ENCODE peak calls at places on chromosomes 6 and 20, in five cellular contexts. One of them, this sample, is unnamed.

GRCh38 chr20:59810376-59811187 is 122.9 kb downstream of the SYCP2 start:
- DNase-seq in SJSA1: no peak
- DNase-seq in transverse colon: no peak
- DNase-seq in osteoblast: peak; percentile 50
- DNase-seq in right atrium auricular region: peak; percentile 51
- DNase-seq in this sample: no peak

GRCh38 chr20:11849270-11849920 is 68.3 kb upstream of the BTBD3 start:
- DNase-seq in osteoblast: no peak
- DNase-seq in SJSA1: no peak
- DNase-seq in right atrium auricular region: no peak
- DNase-seq in transverse colon: no peak
- DNase-seq in this sample: no peak

GRCh38 chr20:42901689-42902518 is 287.8 kb downstream of the PTPRT start:
- DNase-seq in osteoblast: no peak
- DNase-seq in right atrium auricular region: no peak
- DNase-seq in transverse colon: no peak
- DNase-seq in SJSA1: no peak
- DNase-seq in this sample: no peak

GRCh38 chr6:41826343-41827043 is 39.0 kb downstream of the TOMM6 start:
- DNase-seq in transverse colon: no peak
- DNase-seq in osteoblast: no peak
- DNase-seq in right atrium auricular region: no peak
- DNase-seq in SJSA1: no peak
- DNase-seq in this sample: no peak

GRCh38 chr20:43508604-43509040 is 1.1 kb downstream of the L3MBTL1 start:
- DNase-seq in SJSA1: no peak
- DNase-seq in transverse colon: no peak
- DNase-seq in osteoblast: no peak
- DNase-seq in right atrium auricular region: no peak
- DNase-seq in this sample: no peak

GRCh38 chr6:29676981-29677601 is 3.9 kb downstream of the ZFP57 start:
- DNase-seq in SJSA1: no peak
- DNase-seq in transverse colon: no peak
- DNase-seq in right atrium auricular region: no peak
- DNase-seq in osteoblast: no peak
- DNase-seq in this sample: no peak

GRCh38 chr6:150183966-150184365 is 41.1 kb downstream of the PPP1R14C start:
- DNase-seq in transverse colon: no peak
- DNase-seq in right atrium auricular region: no peak
- DNase-seq in osteoblast: no peak
- DNase-seq in SJSA1: no peak
- DNase-seq in this sample: no peak

GRCh38 chr6:37555040-37555781 is 55.5 kb upstream of the CCDC167 start:
- DNase-seq in right atrium auricular region: no peak
- DNase-seq in osteoblast: no peak
- DNase-seq in SJSA1: peak; percentile 51
- DNase-seq in transverse colon: no peak
- DNase-seq in this sample: no peak

GRCh38 chr20:29689411-29690225 is 1567.8 kb upstream of the DEFB115 start:
- DNase-seq in right atrium auricular region: no peak
- DNase-seq in SJSA1: no peak
- DNase-seq in transverse colon: no peak
- DNase-seq in osteoblast: peak; percentile 18
- DNase-seq in this sample: no peak

GRCh38 chr20:46119028-46119546 is 973 bp downstream of the CD40 start:
- DNase-seq in osteoblast: no peak
- DNase-seq in right atrium auricular region: no peak
- DNase-seq in transverse colon: no peak
- DNase-seq in SJSA1: no peak
- DNase-seq in this sample: no peak

GRCh38 chr6:64294034-64294433 is 658.4 kb downstream of the PHF3 start:
- DNase-seq in right atrium auricular region: no peak
- DNase-seq in transverse colon: no peak
- DNase-seq in SJSA1: no peak
- DNase-seq in osteoblast: no peak
- DNase-seq in this sample: no peak

GRCh38 chr6:66508433-66508832 is 801.4 kb upstream of the EYS start:
- DNase-seq in transverse colon: no peak
- DNase-seq in SJSA1: no peak
- DNase-seq in right atrium auricular region: no peak
- DNase-seq in osteoblast: no peak
- DNase-seq in this sample: no peak

GRCh38 chr6:168035661-168036616 is 38.5 kb downstream of the KIF25 start:
- DNase-seq in transverse colon: peak; percentile 61
- DNase-seq in SJSA1: peak; percentile 45
- DNase-seq in osteoblast: peak; percentile 67
- DNase-seq in right atrium auricular region: no peak
- DNase-seq in this sample: no peak

GRCh38 chr6:30645989-30646388 is 944 bp upstream of the C6orf136 start:
- DNase-seq in SJSA1: no peak
- DNase-seq in right atrium auricular region: no peak
- DNase-seq in osteoblast: no peak
- DNase-seq in transverse colon: no peak
- DNase-seq in this sample: no peak

GRCh38 chr6:145017516-145017915 is 717.8 kb downstream of the EPM2A start:
- DNase-seq in right atrium auricular region: no peak
- DNase-seq in transverse colon: no peak
- DNase-seq in osteoblast: no peak
- DNase-seq in SJSA1: no peak
- DNase-seq in this sample: no peak

GRCh38 chr6:41587223-41587879 is 41.2 kb downstream of the FOXP4 start:
- DNase-seq in right atrium auricular region: no peak
- DNase-seq in SJSA1: no peak
- DNase-seq in transverse colon: no peak
- DNase-seq in osteoblast: no peak
- DNase-seq in this sample: no peak

GRCh38 chr6:91575032-91575431 is 988.2 kb upstream of the MAP3K7 start:
- DNase-seq in SJSA1: no peak
- DNase-seq in transverse colon: no peak
- DNase-seq in osteoblast: no peak
- DNase-seq in right atrium auricular region: no peak
- DNase-seq in this sample: no peak

GRCh38 chr20:33053291-33054106 is at the start of gene BPIFB3:
- DNase-seq in SJSA1: no peak
- DNase-seq in transverse colon: no peak
- DNase-seq in osteoblast: no peak
- DNase-seq in right atrium auricular region: no peak
- DNase-seq in this sample: no peak

GRCh38 chr20:25006431-25007167 is 14.0 kb upstream of the APMAP start:
- DNase-seq in osteoblast: no peak
- DNase-seq in right atrium auricular region: peak; percentile 44
- DNase-seq in SJSA1: no peak
- DNase-seq in transverse colon: no peak
- DNase-seq in this sample: no peak

GRCh38 chr20:46037036-46037435 is 8.0 kb downstream of the SLC12A5 start:
- DNase-seq in osteoblast: peak; percentile 25
- DNase-seq in transverse colon: no peak
- DNase-seq in SJSA1: no peak
- DNase-seq in right atrium auricular region: no peak
- DNase-seq in this sample: no peak

GRCh38 chr6:145845557-145845956 is 31.0 kb upstream of the FBXO30 start:
- DNase-seq in transverse colon: no peak
- DNase-seq in right atrium auricular region: no peak
- DNase-seq in SJSA1: no peak
- DNase-seq in osteoblast: no peak
- DNase-seq in this sample: no peak

GRCh38 chr6:14819001-14819400 is 426.9 kb upstream of the JARID2 start:
- DNase-seq in transverse colon: no peak
- DNase-seq in right atrium auricular region: no peak
- DNase-seq in osteoblast: no peak
- DNase-seq in SJSA1: no peak
- DNase-seq in this sample: no peak

GRCh38 chr6:131135244-131136020 is at the start of gene AKAP7:
- DNase-seq in right atrium auricular region: peak; percentile 78
- DNase-seq in SJSA1: peak; percentile 84
- DNase-seq in transverse colon: peak; percentile 75
- DNase-seq in osteoblast: peak; percentile 98
- DNase-seq in this sample: peak; percentile 12

GRCh38 chr6:162468326-162468725 is 259.2 kb downstream of the PRKN start:
- DNase-seq in osteoblast: no peak
- DNase-seq in SJSA1: no peak
- DNase-seq in transverse colon: no peak
- DNase-seq in right atrium auricular region: no peak
- DNase-seq in this sample: no peak

GRCh38 chr20:63062188-63063140 is 55.7 kb upstream of the BHLHE23 start:
- DNase-seq in transverse colon: no peak
- DNase-seq in SJSA1: no peak
- DNase-seq in osteoblast: peak; percentile 50
- DNase-seq in right atrium auricular region: no peak
- DNase-seq in this sample: no peak

GRCh38 chr20:25290646-25291431 is 43.0 kb downstream of the PYGB start:
- DNase-seq in right atrium auricular region: no peak
- DNase-seq in transverse colon: no peak
- DNase-seq in osteoblast: peak; percentile 58
- DNase-seq in SJSA1: no peak
- DNase-seq in this sample: no peak

GRCh38 chr20:8293791-8294190 is 161.7 kb downstream of the PLCB1 start:
- DNase-seq in SJSA1: no peak
- DNase-seq in osteoblast: no peak
- DNase-seq in right atrium auricular region: no peak
- DNase-seq in transverse colon: no peak
- DNase-seq in this sample: no peak

GRCh38 chr6:155311076-155311475 is 3.2 kb downstream of the TFB1M start:
- DNase-seq in osteoblast: no peak
- DNase-seq in SJSA1: no peak
- DNase-seq in right atrium auricular region: no peak
- DNase-seq in transverse colon: no peak
- DNase-seq in this sample: no peak

GRCh38 chr20:35700625-35701148 is 1.5 kb downstream of the ROMO1 start:
- DNase-seq in SJSA1: no peak
- DNase-seq in osteoblast: peak; percentile 31
- DNase-seq in right atrium auricular region: peak; percentile 51
- DNase-seq in transverse colon: no peak
- DNase-seq in this sample: no peak
- H3K4me3 ChIP-seq in SJSA1: no peak overlapping the region
- H3K4me3 ChIP-seq in osteoblast: peak overlapping the region; percentile 95
- H3K4me3 ChIP-seq in right atrium auricular region: no peak overlapping the region
- H3K4me3 ChIP-seq in transverse colon: no peak overlapping the region
- H3K4me3 ChIP-seq in this sample: no peak overlapping the region

DNA sequence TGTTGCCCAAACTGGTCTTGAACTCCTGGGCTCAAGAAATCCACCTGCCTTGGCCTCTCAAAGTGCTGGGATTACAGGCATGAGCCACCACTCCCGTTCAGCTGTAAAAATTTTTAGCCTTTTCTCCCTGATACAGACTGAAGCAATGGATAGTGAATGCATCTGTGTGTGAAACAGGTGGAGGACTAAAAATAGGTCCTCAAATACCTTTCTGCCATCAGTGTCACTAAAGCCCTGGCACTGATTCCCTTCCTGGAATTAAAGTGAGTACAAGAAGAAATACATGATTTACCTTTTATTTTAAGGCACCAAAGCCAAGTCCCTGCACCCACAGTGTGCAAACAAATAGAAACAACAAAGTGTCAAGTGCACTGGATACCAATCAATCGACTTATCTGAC is 25.1 kb downstream of the TULP4 start:
- DNase-seq in osteoblast: no peak
- DNase-seq in transverse colon: no peak
- DNase-seq in right atrium auricular region: no peak
- DNase-seq in SJSA1: no peak
- DNase-seq in this sample: no peak
- H3K9me3 ChIP-seq in osteoblast: no peaks in the 10 kb centered on the region
- H3K9me3 ChIP-seq in transverse colon: no peaks in the 10 kb centered on the region
- H3K9me3 ChIP-seq in right atrium auricular region: peaks cover 4% of the 10 kb centered on the region
- H3K9me3 ChIP-seq in SJSA1: peaks cover 12% of the 10 kb centered on the region
- H3K9me3 ChIP-seq in this sample: no peaks in the 10 kb centered on the region

GRCh38 chr6:169421890-169422289 is 168.2 kb upstream of the THBS2 start:
- DNase-seq in osteoblast: no peak
- DNase-seq in SJSA1: no peak
- DNase-seq in transverse colon: no peak
- DNase-seq in right atrium auricular region: no peak
- DNase-seq in this sample: no peak

GRCh38 chr6:169425628-169426370 is 172.2 kb upstream of the THBS2 start:
- DNase-seq in right atrium auricular region: no peak
- DNase-seq in transverse colon: no peak
- DNase-seq in SJSA1: no peak
- DNase-seq in osteoblast: no peak
- DNase-seq in this sample: no peak

GRCh38 chr6:169424821-169425240 is 171.2 kb upstream of the THBS2 start:
- DNase-seq in osteoblast: peak; percentile 84
- DNase-seq in SJSA1: no peak
- DNase-seq in transverse colon: no peak
- DNase-seq in right atrium auricular region: no peak
- DNase-seq in this sample: no peak

GRCh38 chr6:169426611-169427010 is 173.0 kb upstream of the THBS2 start:
- DNase-seq in SJSA1: no peak
- DNase-seq in osteoblast: no peak
- DNase-seq in right atrium auricular region: no peak
- DNase-seq in transverse colon: no peak
- DNase-seq in this sample: no peak

DNA sequence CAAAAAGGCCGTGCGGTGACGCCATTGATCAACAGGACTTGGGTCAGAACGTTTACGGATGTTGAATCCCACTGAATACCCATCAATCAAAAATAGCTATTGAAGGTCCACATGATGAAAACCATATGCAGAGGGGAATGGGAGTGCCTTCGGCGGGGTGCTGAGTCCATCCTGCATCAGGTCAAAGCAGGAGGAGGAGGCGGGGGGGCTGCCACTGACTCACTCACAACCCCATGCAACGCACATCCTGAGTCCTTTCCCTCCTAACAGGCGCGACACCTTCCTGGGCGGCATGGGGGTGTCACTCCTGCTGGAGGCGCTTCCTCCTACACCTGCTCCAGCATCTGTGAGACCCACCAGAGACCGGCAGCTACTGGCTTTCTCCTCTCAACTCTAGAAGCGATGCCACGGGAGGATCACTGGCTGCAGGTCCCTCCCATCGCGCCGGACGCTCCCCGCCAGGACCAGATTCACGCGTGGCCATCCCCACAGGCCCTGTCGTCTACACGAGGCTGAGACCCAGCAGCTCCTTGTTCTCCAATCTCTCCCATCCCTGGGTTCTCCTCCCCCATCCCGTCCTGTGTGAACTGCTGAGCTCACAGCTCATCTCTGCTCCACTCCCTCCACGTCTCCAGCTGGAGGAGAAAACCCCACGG is 170.6 kb upstream of the THBS2 start:
- DNase-seq in osteoblast: no peak
- DNase-seq in right atrium auricular region: no peak
- DNase-seq in SJSA1: no peak
- DNase-seq in transverse colon: no peak
- DNase-seq in this sample: no peak
- H3K27ac ChIP-seq in osteoblast: no peak overlapping the region
- H3K27ac ChIP-seq in right atrium auricular region: no peak overlapping the region
- H3K27ac ChIP-seq in SJSA1: no peak overlapping the region
- H3K27ac ChIP-seq in transverse colon: no peak overlapping the region
- H3K27ac ChIP-seq in this sample: no peak overlapping the region

DNA sequence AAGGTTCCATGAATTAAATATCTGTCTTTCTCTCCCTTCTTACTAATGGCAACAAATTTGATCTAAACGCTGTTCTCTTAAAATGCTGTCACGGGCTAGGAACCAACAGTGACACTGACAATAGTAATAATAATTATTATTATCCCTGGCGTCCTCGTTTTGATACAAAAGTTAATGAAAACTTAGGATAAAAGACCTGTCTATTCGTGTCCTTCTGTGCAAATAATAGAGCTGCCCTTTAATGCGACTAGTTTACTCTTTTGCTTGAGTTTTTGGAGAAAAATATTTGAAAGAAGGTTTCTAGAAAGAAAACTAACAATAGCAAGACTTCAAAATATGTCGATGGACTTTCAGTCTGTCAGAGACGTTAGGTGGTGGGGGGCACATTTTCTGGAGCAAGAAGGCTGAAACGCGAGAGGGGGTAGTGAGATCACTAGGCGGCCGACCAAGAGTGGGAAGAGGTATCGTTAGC is 4.3 kb downstream of the VGLL2 start:
- DNase-seq in SJSA1: no peak
- DNase-seq in right atrium auricular region: no peak
- DNase-seq in transverse colon: no peak
- DNase-seq in osteoblast: no peak
- DNase-seq in this sample: no peak
- H3K4me3 ChIP-seq in SJSA1: no peak overlapping the region
- H3K4me3 ChIP-seq in right atrium auricular region: no peak overlapping the region
- H3K4me3 ChIP-seq in transverse colon: no peak overlapping the region
- H3K4me3 ChIP-seq in osteoblast: no peak overlapping the region
- H3K4me3 ChIP-seq in this sample: no peak overlapping the region